ENCODE peak calls at places on chromosomes 5 and 9, in four cellular contexts. F is HepG2, U is K562, Z is GM12878. S is an unnamed sample.

GRCh38 chr5:76819851-76820280 is 1.0 kb downstream of the F2RL1 start:
- DNase-seq in F (no peak), U (no peak), Z (no peak), S (no peak)

GRCh38 chr9:17280350-17281012 is 145.6 kb downstream of the CNTLN start:
- DNase-seq in F (no peak), U (no peak), Z (no peak), S (no peak)

GRCh38 chr5:2204366-2205184 is 321.9 kb upstream of the IRX4 start:
- DNase-seq in F (no peak), U (no peak), Z (no peak), S (no peak)

GRCh38 chr9:136111910-136112309 is 6.8 kb downstream of the TMEM250 start:
- DNase-seq in F (no peak), U (peak), Z (no peak), S (no peak)

GRCh38 chr5:103929310-103930003 is 366.9 kb upstream of the NUDT12 start:
- DNase-seq in F (no peak), U (no peak), Z (no peak), S (no peak)

GRCh38 chr5:146034127-146034526 is 71.2 kb downstream of the PLAC8L1 start:
- DNase-seq in F (no peak), U (no peak), Z (no peak), S (no peak)

GRCh38 chr9:133592731-133593409 is 16.3 kb downstream of the FAM163B start:
- DNase-seq in F (no peak), U (no peak), Z (no peak), S (no peak)

GRCh38 chr5:98698359-98698758 is 75.1 kb upstream of the RGMB start:
- DNase-seq in F (no peak), U (no peak), Z (no peak), S (no peak)

GRCh38 chr5:5318426-5319205 is 103.9 kb upstream of the ICE1 start:
- DNase-seq in F (no peak), U (no peak), Z (no peak), S (no peak)

GRCh38 chr5:140142802-140143201 is 17.1 kb downstream of the IGIP start:
- DNase-seq in F (no peak), U (no peak), Z (no peak), S (no peak)

GRCh38 chr9:129983891-129984290 is 59.1 kb downstream of the FNBP1 start:
- DNase-seq in F (no peak), U (no peak), Z (no peak), S (no peak)

GRCh38 chr5:33837301-33837700 is 54.5 kb downstream of the ADAMTS12 start:
- DNase-seq in F (no peak), U (no peak), Z (no peak), S (no peak)

GRCh38 chr5:17951392-17952169 is 317.3 kb downstream of the TAF11L14 start:
- DNase-seq in F (no peak), U (no peak), Z (no peak), S (no peak)

GRCh38 chr5:180170810-180171567 is 38.0 kb downstream of the RASGEF1C start:
- DNase-seq in F (no peak), U (no peak), Z (no peak), S (no peak)

GRCh38 chr5:177005619-177006264 is 837 bp downstream of the UIMC1 start:
- DNase-seq in F (peak), U (peak), Z (no peak), S (peak)

GRCh38 chr5:73985145-73985544 is 359.1 kb downstream of the ARHGEF28 start:
- DNase-seq in F (peak), U (no peak), Z (no peak), S (peak)

GRCh38 chr9:27545471-27545870 is 15.9 kb upstream of the MOB3B start:
- DNase-seq in F (no peak), U (no peak), Z (no peak), S (no peak)

GRCh38 chr5:12022444-12022843 is 118.2 kb upstream of the CTNND2 start:
- DNase-seq in F (no peak), U (no peak), Z (no peak), S (no peak)

GRCh38 chr5:95872333-95873268 is 50.1 kb upstream of the GLRX start:
- DNase-seq in F (no peak), U (no peak), Z (no peak), S (no peak)

DNA sequence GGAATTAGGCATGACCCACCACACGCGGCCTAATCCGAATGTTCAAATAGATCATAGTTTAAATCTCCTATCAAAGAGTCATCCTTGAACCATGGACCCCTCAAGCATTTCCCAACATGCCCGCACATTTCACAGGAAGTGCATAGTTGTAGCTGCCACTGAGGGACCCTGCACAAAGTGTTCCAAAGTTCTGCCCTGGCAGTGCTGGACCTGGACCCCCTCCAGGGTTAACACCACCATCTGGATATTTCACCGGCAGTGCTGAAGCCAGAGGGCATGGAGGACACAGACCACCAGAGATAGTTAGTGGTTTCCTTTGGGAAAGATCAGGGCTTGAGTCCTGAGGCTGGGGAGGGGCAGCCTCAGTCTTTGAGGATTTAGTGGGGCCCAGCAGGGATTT is 143.4 kb upstream of the EFNA5 start:
- DNase-seq in F (peak), U (no peak), Z (no peak), S (no peak)
- TF ChIP-seq YY1 in F (no peak), U (no peak), Z (no peak), S (no peak)

GRCh38 chr9:15306757-15307522 is at the start of gene TTC39B:
- DNase-seq in F (peak), U (peak), Z (no peak), S (peak)
- TF ChIP-seq REST in F (no peak), U (no peak), Z (no peak), S (no peak)

GRCh38 chr9:94147776-94148175 is 63.5 kb downstream of the PTPDC1 start:
- DNase-seq in F (no peak), U (no peak), Z (no peak), S (no peak)
- TF ChIP-seq YY1 in F (no peak), U (no peak), Z (no peak), S (no peak)

DNA sequence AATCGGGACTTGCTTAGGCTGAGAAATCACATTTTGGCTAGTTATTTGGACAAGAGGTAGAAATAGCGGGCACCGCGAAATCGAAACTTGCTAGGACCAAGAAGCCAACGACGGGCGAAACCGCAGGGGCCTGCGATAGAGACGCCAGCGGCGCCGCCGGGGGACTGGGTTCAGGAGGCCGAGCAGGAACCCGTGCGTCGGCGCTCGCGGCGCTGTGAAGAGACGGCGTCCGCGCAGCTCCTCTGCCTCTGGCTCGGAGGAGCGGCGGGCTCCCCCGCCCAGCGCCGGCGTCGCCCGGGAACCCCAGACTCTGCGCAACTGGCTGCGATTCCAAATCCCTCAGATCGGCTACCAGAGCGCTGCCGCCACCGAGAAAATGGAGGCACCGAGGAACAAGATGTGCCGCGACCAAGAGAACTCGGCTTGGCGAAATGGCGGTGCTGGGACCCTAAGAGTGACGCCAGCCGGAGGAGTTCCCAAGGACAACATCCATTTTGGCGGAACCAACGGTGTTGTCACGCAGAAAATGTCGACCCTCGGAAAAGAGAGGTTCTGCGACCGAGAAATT is 26.2 kb upstream of the ANXA2R start:
- DNase-seq in F (peak), U (peak), Z (peak), S (peak)
- TF ChIP-seq REST in F (no peak), U (no peak), Z (no peak), S (no peak)

DNA sequence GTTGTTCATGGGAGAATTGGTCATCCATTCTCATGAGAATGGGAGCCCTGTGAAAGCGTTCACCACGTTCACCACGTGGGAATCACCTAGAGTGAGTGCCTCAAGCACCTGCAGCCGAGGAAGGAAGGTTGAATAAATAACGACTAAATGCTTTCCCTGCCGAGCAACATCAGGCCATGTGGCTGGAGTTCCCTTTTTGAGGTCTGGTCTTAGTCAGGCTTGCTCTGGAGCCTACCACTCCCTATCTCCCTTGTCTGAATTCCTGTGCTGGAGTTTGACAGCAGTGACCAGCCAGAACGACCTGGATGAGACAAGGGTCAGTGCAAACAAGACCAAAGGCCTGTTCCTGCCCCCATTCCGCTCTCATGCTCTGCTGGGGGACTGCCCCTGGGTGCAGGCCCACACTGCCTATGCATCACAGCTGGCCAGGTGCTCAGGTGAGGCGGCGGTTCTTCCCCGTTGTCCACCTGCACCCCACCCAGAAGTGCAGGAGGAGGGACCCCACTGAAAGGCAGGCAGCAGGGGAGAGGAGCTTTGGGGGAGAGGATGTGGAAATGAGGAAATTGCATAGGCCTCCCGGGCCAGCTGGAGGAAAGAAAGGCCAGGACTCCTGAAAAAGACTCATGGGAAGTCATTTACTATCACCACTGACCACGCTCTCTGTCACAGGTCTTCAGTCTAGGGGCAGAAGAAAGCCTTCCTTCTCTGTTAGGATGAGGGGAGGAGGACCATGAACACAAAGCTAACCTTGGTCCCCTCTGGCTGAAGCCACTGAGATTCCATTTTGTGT is 28.3 kb downstream of the KCNMB1 start:
- DNase-seq in F (no peak), U (no peak), Z (no peak), S (no peak)
- TF ChIP-seq YY1 in F (no peak), U (no peak), Z (no peak), S (no peak)

S was measured in HCT116.